ENCODE peak calls at places on chromosomes 4 and X, in six cellular contexts. Q is memory B cell; K is GM23248; H is effector memory CD4-positive, alpha-beta T cell; P is amniotic stem cell; G is WTC11. N is an unnamed sample.

GRCh38 chrX:129239371-129239770 is 283.9 kb downstream of the SMARCA1 start:
- DNase-seq in P (no peak), H (no peak), Q (no peak), K (peak), G (no peak), N (no peak)

GRCh38 chr4:128524311-128524710 is 236.7 kb upstream of the PGRMC2 start:
- DNase-seq in H (no peak), G (no peak), P (peak), Q (no peak), K (peak), N (no peak)

GRCh38 chr4:154416183-154416543 is 75.4 kb downstream of the DCHS2 start:
- DNase-seq in Q (peak), K (peak), H (no peak), P (no peak), G (peak), N (no peak)

GRCh38 chr4:16418814-16419213 is 192.5 kb upstream of the TAPT1 start:
- DNase-seq in Q (no peak), G (no peak), H (no peak), K (peak), P (no peak), N (no peak)

GRCh38 chrX:9341305-9342201 is 123.3 kb upstream of the TBL1X start:
- DNase-seq in G (no peak), K (peak), Q (peak), H (peak), P (no peak), N (peak)

GRCh38 chr4:18297684-18298083 is 276.1 kb upstream of the LCORL start:
- DNase-seq in Q (no peak), G (no peak), P (no peak), H (no peak), K (no peak), N (no peak)

GRCh38 chr4:29588615-29589014 is 1131.6 kb upstream of the PCDH7 start:
- DNase-seq in H (no peak), G (no peak), K (no peak), Q (no peak), P (no peak), N (no peak)

GRCh38 chr4:157221426-157221894 is 932 bp downstream of the GRIA2 start:
- DNase-seq in P (no peak), Q (no peak), H (no peak), G (no peak), K (no peak), N (no peak)

GRCh38 chrX:47644557-47645091 is 5.7 kb downstream of the ELK1 start:
- DNase-seq in P (no peak), G (peak), K (peak), Q (no peak), H (no peak), N (peak)

GRCh38 chr4:166538491-166539005 is 665.5 kb downstream of the TLL1 start:
- DNase-seq in Q (no peak), P (no peak), G (no peak), K (no peak), H (no peak), N (no peak)

GRCh38 chrX:13110427-13111324 is 66.3 kb upstream of the FAM9C start:
- DNase-seq in G (no peak), Q (no peak), K (peak), H (no peak), P (peak), N (peak)

GRCh38 chr4:135007400-135007799 is 805.8 kb upstream of the PABPC4L start:
- DNase-seq in P (no peak), G (no peak), Q (no peak), H (no peak), K (no peak), N (no peak)

GRCh38 chr4:73944061-73944875 is 37.6 kb downstream of the PF4 start:
- DNase-seq in G (peak), Q (no peak), H (no peak), P (no peak), K (peak), N (no peak)

GRCh38 chr4:35087216-35087615 is 1157.1 kb downstream of the ARAP2 start:
- DNase-seq in H (no peak), G (no peak), Q (no peak), K (no peak), P (no peak), N (no peak)

GRCh38 chr4:184972996-184973395 is 45.3 kb upstream of the HELT start:
- DNase-seq in P (no peak), H (no peak), K (no peak), G (no peak), Q (no peak), N (peak)

GRCh38 chr4:5267418-5267817 is 216.1 kb downstream of the STK32B start:
- DNase-seq in K (peak), G (no peak), Q (no peak), P (no peak), H (no peak), N (no peak)

GRCh38 chr4:97924341-97924958 is 218.8 kb downstream of the STPG2 start:
- DNase-seq in Q (no peak), H (no peak), G (no peak), K (no peak), P (no peak), N (no peak)

GRCh38 chr4:155703486-155704227 is 37.0 kb downstream of the GUCY1A1 start:
- DNase-seq in P (no peak), H (no peak), K (peak), G (no peak), Q (no peak), N (no peak)

GRCh38 chr4:177511611-177512010 is 69.4 kb upstream of the AGA start:
- DNase-seq in G (no peak), H (no peak), K (no peak), P (no peak), Q (no peak), N (no peak)

GRCh38 chr4:180618396-180618795 is 1624.8 kb upstream of the TENM3 start:
- DNase-seq in K (no peak), H (no peak), Q (no peak), P (no peak), G (no peak), N (peak)

GRCh38 chr4:23930750-23931488 is 41.1 kb upstream of the PPARGC1A start:
- DNase-seq in P (no peak), K (peak), H (no peak), G (no peak), Q (no peak), N (peak)

N was measured in SK-MEL-5.